ENCODE peak calls at places on chromosome 3, in six cellular contexts. H is astrocyte of the cerebellum, I is right lobe of liver, O is cardiac fibroblast, L is lower lobe of right lung, P is hepatocyte. J is an unnamed sample.

GRCh38 chr3:28188686-28189085 is 52.7 kb upstream of the CMC1 start:
- DNase-seq in I (no peak), L (no peak), H (no peak), P (no peak), O (no peak), J (no peak)

GRCh38 chr3:27978440-27978839 is 256.3 kb upstream of the EOMES start:
- DNase-seq in I (no peak), L (no peak), P (no peak), O (peak), H (peak), J (no peak)

GRCh38 chr3:125032100-125032643 is 23.6 kb downstream of the HEG1 start:
- DNase-seq in O (peak), P (no peak), L (no peak), I (no peak), H (no peak), J (no peak)

GRCh38 chr3:54217828-54218227 is 95.5 kb downstream of the CACNA2D3 start:
- DNase-seq in L (no peak), I (no peak), O (no peak), P (no peak), H (no peak), J (no peak)

GRCh38 chr3:29898609-29899008 is 617.7 kb downstream of the RBMS3 start:
- DNase-seq in L (no peak), O (no peak), I (no peak), P (no peak), H (no peak), J (no peak)

GRCh38 chr3:43024183-43024865 is 45.2 kb downstream of the GASK1A start:
- DNase-seq in H (no peak), P (no peak), O (no peak), L (no peak), I (no peak), J (no peak)

GRCh38 chr3:197522881-197523342 is 32.9 kb downstream of the BDH1 start:
- DNase-seq in O (peak), H (no peak), L (no peak), I (no peak), P (no peak), J (peak)

GRCh38 chr3:195040773-195041520 is 230.0 kb downstream of the XXYLT1 start:
- DNase-seq in L (no peak), H (no peak), O (no peak), I (peak), P (no peak), J (no peak)

GRCh38 chr3:28134198-28134597 is 107.2 kb upstream of the CMC1 start:
- DNase-seq in O (no peak), H (no peak), I (no peak), L (no peak), P (no peak), J (no peak)

GRCh38 chr3:37321260-37321852 is 147.0 kb upstream of the LRRFIP2 start:
- DNase-seq in P (no peak), L (no peak), I (no peak), H (peak), O (peak), J (no peak)
- H3K4me3 ChIP-seq in P (no peak), L (no peak), I (no peak), H (no peak), O (no peak), J (no peak)

DNA sequence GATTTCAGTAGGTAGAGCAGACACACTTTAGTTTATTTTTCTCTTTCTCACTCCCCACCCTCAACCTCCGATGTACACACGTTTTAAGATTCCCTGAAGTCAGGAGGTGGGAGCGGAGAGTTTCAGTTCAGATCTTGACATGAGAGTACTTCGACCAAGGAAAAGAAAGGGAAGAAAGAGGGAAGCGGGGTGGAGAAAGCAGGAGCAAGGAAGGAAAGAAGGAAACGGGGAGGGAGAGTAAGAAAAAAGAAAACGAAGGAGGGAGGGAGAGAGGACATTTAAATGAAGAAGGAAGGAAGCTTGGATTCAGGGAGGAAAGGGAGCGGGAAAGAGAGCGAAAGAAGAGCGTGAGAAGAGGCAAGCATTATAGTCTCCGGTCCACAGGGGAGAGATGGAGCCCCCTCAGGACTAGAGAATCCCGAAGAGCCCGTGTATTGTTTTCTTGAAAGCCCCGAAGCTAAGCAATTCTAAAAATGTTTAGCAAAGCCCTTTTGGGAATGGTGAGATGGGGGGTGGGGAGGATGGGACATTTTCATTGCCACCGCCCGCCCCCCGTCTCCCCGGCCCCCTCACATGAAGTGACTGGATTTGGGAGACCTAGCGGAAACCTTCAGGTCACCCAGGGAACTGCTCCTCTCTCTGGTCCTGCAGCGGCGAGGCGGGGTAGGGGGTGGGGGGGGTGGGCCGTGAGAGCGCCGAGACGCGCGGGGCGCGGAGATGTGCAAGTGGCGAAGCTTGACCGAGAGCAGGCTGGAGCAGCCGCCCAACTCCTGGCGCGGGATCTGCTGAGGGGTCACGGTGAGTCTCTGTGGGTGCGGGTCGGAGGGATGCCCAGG is 942 bp upstream of the MME start:
- DNase-seq in L (no peak), P (peak), I (no peak), H (no peak), O (peak), J (no peak)
- TF ChIP-seq CTCF in L (no peak), P (no peak), I (no peak), H (no peak), O (peak), J (peak)

GRCh38 chr3:129014148-129014547 is 13.0 kb downstream of the EFCC1 start:
- DNase-seq in H (no peak), O (no peak), P (no peak), L (no peak), I (no peak), J (no peak)
- H3K4me3 ChIP-seq in H (no peak), O (no peak), P (no peak), L (no peak), I (no peak), J (no peak)

DNA sequence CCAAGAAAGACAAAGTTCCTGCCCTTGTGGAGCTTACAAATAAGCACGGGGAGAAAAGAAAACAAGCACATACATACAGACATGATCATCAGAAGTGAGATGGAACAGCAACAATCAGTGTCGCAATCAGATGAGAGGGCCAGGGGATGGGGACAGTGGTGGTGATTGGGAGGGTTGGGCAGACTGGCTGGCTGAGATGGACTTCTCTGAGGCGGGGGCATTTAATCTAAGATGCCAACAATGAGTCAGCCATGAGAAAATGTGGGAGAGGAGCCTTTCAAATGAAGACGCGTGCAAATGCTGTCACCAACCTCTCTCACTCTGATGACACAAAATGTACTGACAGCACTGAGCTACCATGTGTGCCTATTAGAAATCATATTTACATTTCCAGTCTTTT is 81.4 kb downstream of the NCEH1 start:
- DNase-seq in L (no peak), O (peak), H (no peak), P (no peak), I (no peak), J (no peak)
- TF ChIP-seq CTCF in L (no peak), O (no peak), H (no peak), P (no peak), I (no peak), J (no peak)

DNA sequence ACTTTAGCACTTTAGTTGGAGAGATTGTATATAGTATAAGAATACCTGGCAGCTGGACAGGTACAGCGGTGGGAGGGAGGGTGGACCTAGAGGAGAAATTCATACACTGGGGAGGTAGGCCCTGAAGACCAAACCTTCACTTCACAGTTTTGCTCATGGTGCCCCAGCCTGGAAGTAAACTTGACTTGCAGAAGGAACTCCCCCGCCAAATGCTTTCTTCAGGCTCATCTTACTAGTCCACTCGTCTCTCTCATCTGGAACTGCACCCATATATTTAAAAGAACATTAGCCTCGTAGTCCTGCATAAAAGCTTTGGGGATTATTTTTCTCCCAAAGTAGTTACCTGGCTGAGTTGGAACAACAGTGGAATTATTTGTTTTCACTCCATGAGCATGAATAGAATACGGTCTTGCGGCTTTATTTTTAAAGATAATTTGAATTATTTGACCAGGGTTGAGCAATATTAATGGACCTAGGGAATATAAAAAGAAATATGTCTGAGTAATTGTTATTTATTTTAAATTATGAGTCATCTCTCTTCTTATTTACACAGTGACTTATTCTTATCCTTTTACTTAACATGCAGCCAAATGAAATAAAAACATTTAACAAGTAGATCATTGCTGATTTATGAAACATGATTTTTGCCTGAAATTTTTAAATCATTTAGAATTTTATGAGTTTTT is 25.5 kb upstream of the CP start:
- DNase-seq in P (no peak), L (no peak), O (peak), I (no peak), H (no peak), J (no peak)
- H3K4me3 ChIP-seq in P (no peak), L (no peak), O (no peak), I (no peak), H (no peak), J (no peak)

GRCh38 chr3:150523538-150523937 is 22.8 kb downstream of the SERP1 start:
- DNase-seq in O (no peak), L (no peak), I (no peak), H (no peak), P (no peak), J (no peak)

GRCh38 chr3:150520408-150520807 is 25.9 kb downstream of the SERP1 start:
- DNase-seq in O (no peak), P (no peak), L (no peak), I (no peak), H (no peak), J (no peak)

GRCh38 chr3:150519026-150519425 is 27.3 kb downstream of the SERP1 start:
- DNase-seq in P (no peak), I (no peak), H (no peak), O (no peak), L (no peak), J (no peak)

GRCh38 chr3:150521458-150521857 is 24.8 kb downstream of the SERP1 start:
- DNase-seq in O (no peak), P (no peak), L (no peak), H (no peak), I (no peak), J (no peak)
- TF ChIP-seq CTCF in O (no peak), P (no peak), L (no peak), H (peak), I (no peak), J (no peak)

DNA sequence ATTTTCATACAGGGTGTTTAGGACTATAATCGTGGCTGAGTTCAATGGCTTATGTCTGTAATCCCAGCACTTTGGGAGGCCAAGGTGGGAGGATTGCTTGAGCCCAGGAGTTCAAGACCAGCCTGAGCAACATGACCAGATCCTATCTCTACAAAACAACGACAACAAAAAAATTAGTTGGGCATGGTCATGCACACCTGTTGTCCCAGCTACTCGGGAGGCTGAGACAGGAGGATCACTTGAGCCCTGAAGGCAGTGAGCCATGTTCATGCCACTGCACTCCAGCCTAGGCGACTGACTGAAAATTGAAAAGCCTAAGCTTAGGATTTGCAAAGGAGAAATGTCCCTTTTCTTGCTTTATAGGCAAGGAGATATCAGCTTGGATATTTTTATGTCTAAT is 1.5 kb downstream of the BRK1 start:
- DNase-seq in P (no peak), H (no peak), L (no peak), I (no peak), O (no peak), J (no peak)
- H3K4me3 ChIP-seq in P (no peak), H (no peak), L (no peak), I (no peak), O (peak), J (peak)

GRCh38 chr3:106860182-106860581 is 517.1 kb upstream of the CCDC54 start:
- DNase-seq in H (no peak), I (no peak), O (peak), P (no peak), L (no peak), J (no peak)

DNA sequence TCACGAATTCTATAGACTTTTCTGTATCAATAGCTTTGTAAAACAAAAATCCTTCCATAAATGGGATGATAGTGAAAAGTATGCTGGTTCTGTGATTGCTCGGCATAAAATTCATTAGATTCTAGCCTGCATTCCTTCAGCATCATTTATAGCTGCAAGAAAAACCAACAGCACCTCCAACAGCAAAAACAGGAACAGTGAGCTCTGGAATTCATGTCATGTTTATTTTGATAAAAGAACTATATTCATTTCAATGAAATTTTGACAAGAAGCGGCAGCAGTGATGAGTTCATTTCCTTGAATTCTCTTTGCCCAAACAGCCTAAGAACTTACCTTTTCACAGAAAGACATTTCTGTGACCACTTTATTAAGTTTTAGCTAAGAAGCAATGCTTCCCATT is 515.2 kb upstream of the CCDC54 start:
- DNase-seq in O (peak), L (no peak), P (no peak), I (no peak), H (peak), J (peak)
- TF ChIP-seq CTCF in O (peak), L (no peak), P (peak), I (no peak), H (peak), J (peak)

J was measured in AG04449.